ENCODE peak calls at places on chromosomes 13 and 19, in six cellular contexts. C, H, E, X, I and G are unnamed samples.

GRCh38 chr19:55777528-55777927 is 8.6 kb downstream of the RFPL4AL1 start:
- DNase-seq in C (no peak), H (no peak), E (no peak), X (no peak), I (no peak), G (no peak)

GRCh38 chr19:52749780-52750179 is 14.9 kb upstream of the ZNF611 start:
- DNase-seq in C (no peak), H (no peak), E (no peak), X (no peak), I (no peak), G (no peak)

GRCh38 chr13:34933786-34934185 is 8.3 kb upstream of the NBEA start:
- DNase-seq in C (no peak), H (no peak), E (no peak), X (no peak), I (no peak), G (no peak)

GRCh38 chr19:10748924-10749434 is 31.1 kb downstream of the DNM2 start:
- DNase-seq in C (no peak), H (peak), E (peak), X (peak), I (no peak), G (peak)

GRCh38 chr13:97198753-97199152 is 23.4 kb upstream of the MBNL2 start:
- DNase-seq in C (no peak), H (no peak), E (no peak), X (no peak), I (no peak), G (no peak)

GRCh38 chr13:48730971-48731658 is 77.4 kb downstream of the CYSLTR2 start:
- DNase-seq in C (peak), H (no peak), E (peak), X (peak), I (no peak), G (no peak)

GRCh38 chr19:5345895-5346386 is 5.3 kb upstream of the PTPRS start:
- DNase-seq in C (peak), H (no peak), E (peak), X (peak), I (no peak), G (no peak)

GRCh38 chr19:32224371-32225244 is 120.8 kb upstream of the ZNF507 start:
- DNase-seq in C (peak), H (peak), E (peak), X (peak), I (peak), G (peak)

GRCh38 chr19:21603431-21604153 is 98.2 kb downstream of the ZNF429 start:
- DNase-seq in C (no peak), H (no peak), E (no peak), X (peak), I (no peak), G (no peak)

GRCh38 chr13:86741762-86742285 is 929.3 kb upstream of the SLITRK5 start:
- DNase-seq in C (peak), H (no peak), E (no peak), X (no peak), I (no peak), G (no peak)

GRCh38 chr13:109093988-109094387 is 464.6 kb downstream of the MYO16 start:
- DNase-seq in C (no peak), H (no peak), E (peak), X (no peak), I (no peak), G (no peak)

GRCh38 chr19:30590596-30591229 is 218.5 kb downstream of the ZNF536 start:
- DNase-seq in C (no peak), H (no peak), E (no peak), X (no peak), I (no peak), G (no peak)

GRCh38 chr19:16441661-16442071 is 30.1 kb downstream of the EPS15L1 start:
- DNase-seq in C (no peak), H (no peak), E (no peak), X (no peak), I (no peak), G (no peak)

GRCh38 chr13:105464249-105464648 is 1071.2 kb downstream of the EFNB2 start:
- DNase-seq in C (no peak), H (no peak), E (peak), X (no peak), I (no peak), G (no peak)

GRCh38 chr13:90594694-90595093 is 752.8 kb upstream of the MIR17HG start:
- DNase-seq in C (peak), H (no peak), E (peak), X (peak), I (no peak), G (no peak)

GRCh38 chr13:106753241-106753640 is 185.3 kb upstream of the ARGLU1 start:
- DNase-seq in C (no peak), H (peak), E (no peak), X (no peak), I (no peak), G (no peak)

GRCh38 chr13:114104626-114105350 is 27.6 kb downstream of the RASA3 start:
- DNase-seq in C (no peak), H (peak), E (no peak), X (no peak), I (no peak), G (peak)

GRCh38 chr13:110455444-110455843 is 106.1 kb downstream of the RAB20 start:
- DNase-seq in C (no peak), H (no peak), E (no peak), X (no peak), I (no peak), G (no peak)

GRCh38 chr19:6890938-6891337 is 3.6 kb downstream of the ADGRE1 start:
- DNase-seq in C (no peak), H (no peak), E (no peak), X (no peak), I (peak), G (no peak)

GRCh38 chr19:19823916-19824315 is 2.4 kb upstream of the ZNF506 start:
- DNase-seq in C (no peak), H (no peak), E (no peak), X (no peak), I (no peak), G (no peak)

GRCh38 chr19:35114656-35115537 is 726 bp upstream of the FXYD3 start:
- DNase-seq in C (peak), H (peak), E (peak), X (peak), I (peak), G (peak)

GRCh38 chr13:36450534-36450933 is 18.2 kb downstream of the CCNA1 start:
- DNase-seq in C (no peak), H (no peak), E (no peak), X (no peak), I (no peak), G (no peak)

GRCh38 chr13:89660752-89661151 is 1686.7 kb upstream of the MIR17HG start:
- DNase-seq in C (no peak), H (no peak), E (no peak), X (no peak), I (no peak), G (no peak)

GRCh38 chr13:50389726-50390125 is 374.5 kb downstream of the KCNRG start:
- DNase-seq in C (peak), H (no peak), E (no peak), X (no peak), I (no peak), G (no peak)

GRCh38 chr19:42018503-42019193 is 24.6 kb upstream of the ATP1A3 start:
- DNase-seq in C (no peak), H (no peak), E (no peak), X (peak), I (no peak), G (no peak)

GRCh38 chr13:77028202-77028601 is 1.2 kb upstream of the FBXL3 start:
- DNase-seq in C (peak), H (no peak), E (peak), X (peak), I (no peak), G (no peak)

GRCh38 chr13:44304433-44304725 is 69.2 kb upstream of the SERP2 start:
- DNase-seq in C (no peak), H (no peak), E (no peak), X (no peak), I (no peak), G (no peak)

GRCh38 chr13:19984430-19985218 is 26.1 kb downstream of the ZMYM2 start:
- DNase-seq in C (peak), H (no peak), E (peak), X (peak), I (no peak), G (no peak)

GRCh38 chr13:80388506-80388905 is 47.6 kb upstream of the SPRY2 start:
- DNase-seq in C (no peak), H (no peak), E (no peak), X (no peak), I (no peak), G (no peak)

GRCh38 chr19:45125975-45126493 is 33.1 kb downstream of the PPP1R37 start:
- DNase-seq in C (peak), H (peak), E (peak), X (peak), I (peak), G (peak)

GRCh38 chr19:2361259-2362038 is 1.4 kb downstream of the TMPRSS9 start:
- DNase-seq in C (no peak), H (no peak), E (no peak), X (no peak), I (no peak), G (no peak)

GRCh38 chr13:65836066-65836465 is 1394.1 kb downstream of the PCDH9 start:
- DNase-seq in C (no peak), H (no peak), E (no peak), X (no peak), I (no peak), G (no peak)

GRCh38 chr13:74907788-74908187 is 574.2 kb downstream of the TBC1D4 start:
- DNase-seq in C (no peak), H (no peak), E (peak), X (no peak), I (no peak), G (no peak)

GRCh38 chr19:33286899-33287298 is 15.4 kb downstream of the CEBPA start:
- DNase-seq in C (no peak), H (no peak), E (no peak), X (no peak), I (no peak), G (no peak)

GRCh38 chr19:31139871-31140505 is 209.2 kb downstream of the TSHZ3 start:
- DNase-seq in C (peak), H (no peak), E (peak), X (peak), I (no peak), G (no peak)